ENCODE peak calls at places on chromosomes 2 and 18, in four cellular contexts. J is posterior cingulate gyrus, L is NCI-H2081, R is nucleus accumbens. D is an unnamed sample.

GRCh38 chr18:67615876-67616275 is 99.4 kb upstream of the DSEL start:
- DNase-seq in L (no peak), J (no peak), R (no peak), D (no peak)

GRCh38 chr2:155310589-155310988 is 612.1 kb downstream of the KCNJ3 start:
- DNase-seq in R (no peak), L (peak), J (no peak), D (peak)

GRCh38 chr2:27209621-27210401 is 2.0 kb upstream of the ATRAID start:
- DNase-seq in L (no peak), J (no peak), R (no peak), D (no peak)

GRCh38 chr2:109470121-109470921 is 143.4 kb downstream of the SEPTIN10 start:
- DNase-seq in J (no peak), L (no peak), R (no peak), D (no peak)

GRCh38 chr2:191675807-191676667 is 1.9 kb upstream of the NABP1 start:
- DNase-seq in J (no peak), L (no peak), R (no peak), D (peak)

GRCh38 chr2:11941201-11942041 is 195.0 kb downstream of the LPIN1 start:
- DNase-seq in J (no peak), L (no peak), R (no peak), D (no peak)

GRCh38 chr2:156192468-156192867 is 140.1 kb downstream of the NR4A2 start:
- DNase-seq in L (no peak), J (no peak), R (no peak), D (no peak)

GRCh38 chr2:171272039-171272438 is 111.3 kb upstream of the TLK1 start:
- DNase-seq in L (no peak), R (no peak), J (no peak), D (no peak)

GRCh38 chr18:6547476-6547875 is 132.8 kb upstream of the L3MBTL4 start:
- DNase-seq in R (no peak), J (no peak), L (no peak), D (no peak)